ENCODE peak calls at places on chromosomes 2 and 18, in ten cellular contexts. One of them, this sample, is unnamed. For H3K9me3, the result is how much of the 10 kb centered on the place peaks cover.

GRCh38 chr18:61612517-61612916 is 279.3 kb downstream of the CDH20 start:
- DNase-seq in A549: no peak
- DNase-seq in lower lobe of right lung: no peak
- DNase-seq in tibial nerve: no peak
- DNase-seq in mesenchymal stem cell: no peak
- DNase-seq in tibial artery: no peak
- DNase-seq in testis: no peak
- DNase-seq in CD8-positive, alpha-beta T cell: no peak
- DNase-seq in lung: no peak
- DNase-seq in right lobe of liver: no peak
- DNase-seq in this sample: no peak

GRCh38 chr2:174438146-174438886 is 42.8 kb downstream of the SCRN3 start:
- DNase-seq in testis: no peak
- DNase-seq in CD8-positive, alpha-beta T cell: no peak
- DNase-seq in mesenchymal stem cell: no peak
- DNase-seq in lower lobe of right lung: no peak
- DNase-seq in A549: no peak
- DNase-seq in lung: no peak
- DNase-seq in tibial artery: peak
- DNase-seq in tibial nerve: peak
- DNase-seq in right lobe of liver: peak
- DNase-seq in this sample: peak

GRCh38 chr18:13112982-13113381 is 105.6 kb upstream of the LDLRAD4 start:
- DNase-seq in A549: no peak
- DNase-seq in tibial artery: no peak
- DNase-seq in right lobe of liver: peak
- DNase-seq in tibial nerve: no peak
- DNase-seq in lower lobe of right lung: no peak
- DNase-seq in CD8-positive, alpha-beta T cell: no peak
- DNase-seq in testis: peak
- DNase-seq in mesenchymal stem cell: peak
- DNase-seq in lung: no peak
- DNase-seq in this sample: no peak

GRCh38 chr2:74548919-74549684 is 4.6 kb downstream of the LOXL3 start:
- DNase-seq in testis: peak
- DNase-seq in tibial artery: peak
- DNase-seq in lower lobe of right lung: peak
- DNase-seq in mesenchymal stem cell: peak
- DNase-seq in A549: peak
- DNase-seq in CD8-positive, alpha-beta T cell: no peak
- DNase-seq in right lobe of liver: peak
- DNase-seq in tibial nerve: no peak
- DNase-seq in lung: peak
- DNase-seq in this sample: peak

GRCh38 chr2:43112155-43112554 is 114.3 kb downstream of the ZFP36L2 start:
- DNase-seq in tibial nerve: no peak
- DNase-seq in tibial artery: no peak
- DNase-seq in testis: no peak
- DNase-seq in right lobe of liver: no peak
- DNase-seq in A549: no peak
- DNase-seq in lung: no peak
- DNase-seq in mesenchymal stem cell: no peak
- DNase-seq in lower lobe of right lung: no peak
- DNase-seq in CD8-positive, alpha-beta T cell: no peak
- DNase-seq in this sample: no peak

GRCh38 chr18:35029103-35029502 is 12.1 kb upstream of the MAPRE2 start:
- DNase-seq in CD8-positive, alpha-beta T cell: no peak
- DNase-seq in tibial artery: no peak
- DNase-seq in tibial nerve: no peak
- DNase-seq in A549: no peak
- DNase-seq in testis: no peak
- DNase-seq in mesenchymal stem cell: peak
- DNase-seq in lung: no peak
- DNase-seq in right lobe of liver: no peak
- DNase-seq in lower lobe of right lung: peak
- DNase-seq in this sample: peak

GRCh38 chr2:187580462-187581124 is 26.4 kb upstream of the TFPI start:
- DNase-seq in tibial nerve: no peak
- DNase-seq in mesenchymal stem cell: peak
- DNase-seq in lower lobe of right lung: no peak
- DNase-seq in tibial artery: no peak
- DNase-seq in CD8-positive, alpha-beta T cell: no peak
- DNase-seq in testis: no peak
- DNase-seq in right lobe of liver: no peak
- DNase-seq in lung: no peak
- DNase-seq in A549: peak
- DNase-seq in this sample: no peak

GRCh38 chr2:160918909-160919503 is 241.2 kb upstream of the TANK start:
- DNase-seq in lung: peak
- DNase-seq in CD8-positive, alpha-beta T cell: no peak
- DNase-seq in right lobe of liver: peak
- DNase-seq in testis: peak
- DNase-seq in tibial artery: peak
- DNase-seq in lower lobe of right lung: peak
- DNase-seq in A549: peak
- DNase-seq in tibial nerve: peak
- DNase-seq in mesenchymal stem cell: peak
- DNase-seq in this sample: peak

GRCh38 chr2:150916997-150917396 is 344.7 kb downstream of the RBM43 start:
- DNase-seq in A549: no peak
- DNase-seq in right lobe of liver: no peak
- DNase-seq in tibial nerve: no peak
- DNase-seq in CD8-positive, alpha-beta T cell: no peak
- DNase-seq in testis: no peak
- DNase-seq in lung: no peak
- DNase-seq in lower lobe of right lung: no peak
- DNase-seq in tibial artery: no peak
- DNase-seq in mesenchymal stem cell: no peak
- DNase-seq in this sample: no peak
- H3K27ac ChIP-seq in A549: no peak
- H3K27ac ChIP-seq in right lobe of liver: no peak
- H3K27ac ChIP-seq in tibial nerve: no peak
- H3K27ac ChIP-seq in CD8-positive, alpha-beta T cell: no peak
- H3K27ac ChIP-seq in testis: no peak
- H3K27ac ChIP-seq in lung: no peak
- H3K27ac ChIP-seq in lower lobe of right lung: no peak
- H3K27ac ChIP-seq in tibial artery: no peak
- H3K27ac ChIP-seq in mesenchymal stem cell: no peak
- H3K27ac ChIP-seq in this sample: no peak

GRCh38 chr2:190856985-190857384 is 23.6 kb upstream of the GLS start:
- DNase-seq in right lobe of liver: no peak
- DNase-seq in tibial artery: no peak
- DNase-seq in A549: no peak
- DNase-seq in mesenchymal stem cell: no peak
- DNase-seq in tibial nerve: no peak
- DNase-seq in CD8-positive, alpha-beta T cell: no peak
- DNase-seq in testis: no peak
- DNase-seq in lower lobe of right lung: no peak
- DNase-seq in lung: no peak
- DNase-seq in this sample: no peak

GRCh38 chr2:190862067-190862466 is 18.6 kb upstream of the GLS start:
- DNase-seq in lower lobe of right lung: no peak
- DNase-seq in A549: no peak
- DNase-seq in tibial nerve: no peak
- DNase-seq in testis: no peak
- DNase-seq in lung: no peak
- DNase-seq in right lobe of liver: no peak
- DNase-seq in CD8-positive, alpha-beta T cell: no peak
- DNase-seq in mesenchymal stem cell: no peak
- DNase-seq in tibial artery: no peak
- DNase-seq in this sample: no peak

GRCh38 chr2:190860985-190861721 is 19.5 kb upstream of the GLS start:
- DNase-seq in CD8-positive, alpha-beta T cell: no peak
- DNase-seq in tibial nerve: no peak
- DNase-seq in right lobe of liver: no peak
- DNase-seq in lung: no peak
- DNase-seq in testis: no peak
- DNase-seq in A549: no peak
- DNase-seq in mesenchymal stem cell: peak
- DNase-seq in tibial artery: no peak
- DNase-seq in lower lobe of right lung: no peak
- DNase-seq in this sample: no peak

GRCh38 chr2:190859347-190860297 is 21.0 kb upstream of the GLS start:
- DNase-seq in lower lobe of right lung: no peak
- DNase-seq in tibial nerve: no peak
- DNase-seq in A549: no peak
- DNase-seq in mesenchymal stem cell: no peak
- DNase-seq in lung: no peak
- DNase-seq in right lobe of liver: no peak
- DNase-seq in CD8-positive, alpha-beta T cell: no peak
- DNase-seq in tibial artery: no peak
- DNase-seq in testis: no peak
- DNase-seq in this sample: no peak

GRCh38 chr2:190858817-190859216 is 21.8 kb upstream of the GLS start:
- DNase-seq in tibial artery: no peak
- DNase-seq in lung: no peak
- DNase-seq in mesenchymal stem cell: peak
- DNase-seq in testis: no peak
- DNase-seq in A549: no peak
- DNase-seq in tibial nerve: no peak
- DNase-seq in right lobe of liver: no peak
- DNase-seq in lower lobe of right lung: no peak
- DNase-seq in CD8-positive, alpha-beta T cell: no peak
- DNase-seq in this sample: no peak
- H3K4me3 ChIP-seq in tibial artery: no peak
- H3K4me3 ChIP-seq in lung: no peak
- H3K4me3 ChIP-seq in mesenchymal stem cell: no peak
- H3K4me3 ChIP-seq in testis: no peak
- H3K4me3 ChIP-seq in A549: peak
- H3K4me3 ChIP-seq in tibial nerve: no peak
- H3K4me3 ChIP-seq in right lobe of liver: no peak
- H3K4me3 ChIP-seq in lower lobe of right lung: no peak
- H3K4me3 ChIP-seq in CD8-positive, alpha-beta T cell: no peak
- H3K4me3 ChIP-seq in this sample: peak

GRCh38 chr2:239732666-239733010 is 292.5 kb downstream of the NDUFA10 start:
- DNase-seq in A549: no peak
- DNase-seq in CD8-positive, alpha-beta T cell: no peak
- DNase-seq in lower lobe of right lung: no peak
- DNase-seq in tibial artery: no peak
- DNase-seq in testis: no peak
- DNase-seq in lung: no peak
- DNase-seq in right lobe of liver: no peak
- DNase-seq in tibial nerve: no peak
- DNase-seq in mesenchymal stem cell: no peak
- DNase-seq in this sample: peak

GRCh38 chr2:239735131-239735828 is 289.9 kb downstream of the NDUFA10 start:
- DNase-seq in tibial nerve: no peak
- DNase-seq in CD8-positive, alpha-beta T cell: no peak
- DNase-seq in right lobe of liver: no peak
- DNase-seq in A549: no peak
- DNase-seq in lung: no peak
- DNase-seq in lower lobe of right lung: peak
- DNase-seq in testis: no peak
- DNase-seq in mesenchymal stem cell: no peak
- DNase-seq in tibial artery: no peak
- DNase-seq in this sample: peak

GRCh38 chr2:239736358-239737143 is 288.6 kb downstream of the NDUFA10 start:
- DNase-seq in lung: no peak
- DNase-seq in lower lobe of right lung: no peak
- DNase-seq in A549: no peak
- DNase-seq in CD8-positive, alpha-beta T cell: no peak
- DNase-seq in mesenchymal stem cell: no peak
- DNase-seq in tibial nerve: no peak
- DNase-seq in tibial artery: no peak
- DNase-seq in right lobe of liver: no peak
- DNase-seq in testis: peak
- DNase-seq in this sample: no peak

GRCh38 chr2:239735829-239736357 is 289.2 kb downstream of the NDUFA10 start:
- DNase-seq in right lobe of liver: no peak
- DNase-seq in A549: no peak
- DNase-seq in testis: no peak
- DNase-seq in lung: no peak
- DNase-seq in tibial artery: no peak
- DNase-seq in mesenchymal stem cell: no peak
- DNase-seq in tibial nerve: no peak
- DNase-seq in lower lobe of right lung: no peak
- DNase-seq in CD8-positive, alpha-beta T cell: no peak
- DNase-seq in this sample: no peak

DNA sequence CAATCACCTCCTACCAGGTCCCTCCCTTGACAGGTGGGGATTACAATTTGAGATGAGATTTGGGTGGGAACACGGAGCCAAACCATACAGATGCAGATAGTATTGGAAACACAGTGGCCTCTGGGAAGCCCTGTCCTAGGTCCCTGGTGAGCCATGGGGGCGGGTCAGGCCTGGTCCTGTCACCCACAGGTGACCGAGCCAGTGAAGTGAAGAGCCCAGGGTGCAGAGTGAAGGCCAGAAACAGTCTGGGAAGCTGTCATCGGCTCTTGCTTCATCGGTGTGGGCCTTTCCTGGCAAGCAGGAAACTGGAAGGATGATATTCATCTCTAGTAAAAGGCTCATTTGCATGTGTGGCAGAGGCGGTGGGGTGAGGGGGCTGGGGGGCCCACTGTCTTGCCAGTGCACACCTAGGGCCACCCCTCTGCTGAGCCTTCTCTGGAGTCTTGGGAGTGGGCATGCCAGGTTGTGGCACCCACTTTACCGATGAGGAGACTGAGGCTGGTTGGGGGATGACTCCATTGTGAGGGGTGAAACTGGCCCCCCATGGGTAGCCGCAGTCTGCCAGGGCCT is 290.6 kb downstream of the NDUFA10 start:
- DNase-seq in tibial artery: no peak
- DNase-seq in CD8-positive, alpha-beta T cell: no peak
- DNase-seq in lung: no peak
- DNase-seq in A549: no peak
- DNase-seq in tibial nerve: no peak
- DNase-seq in mesenchymal stem cell: no peak
- DNase-seq in testis: no peak
- DNase-seq in lower lobe of right lung: no peak
- DNase-seq in right lobe of liver: no peak
- DNase-seq in this sample: peak
- H3K9me3 ChIP-seq in tibial artery: under half
- H3K9me3 ChIP-seq in CD8-positive, alpha-beta T cell: under half
- H3K9me3 ChIP-seq in lung: under half
- H3K9me3 ChIP-seq in A549: under half
- H3K9me3 ChIP-seq in tibial nerve: under half
- H3K9me3 ChIP-seq in mesenchymal stem cell: under half
- H3K9me3 ChIP-seq in testis: under half
- H3K9me3 ChIP-seq in lower lobe of right lung: under half
- H3K9me3 ChIP-seq in right lobe of liver: under half
- H3K9me3 ChIP-seq in this sample: under half

GRCh38 chr2:218272531-218273212 is 2.4 kb downstream of the PNKD start:
- DNase-seq in right lobe of liver: peak
- DNase-seq in CD8-positive, alpha-beta T cell: peak
- DNase-seq in testis: peak
- DNase-seq in tibial nerve: peak
- DNase-seq in A549: peak
- DNase-seq in lower lobe of right lung: peak
- DNase-seq in mesenchymal stem cell: peak
- DNase-seq in lung: peak
- DNase-seq in tibial artery: peak
- DNase-seq in this sample: peak

GRCh38 chr2:218276986-218277755 is 6.9 kb downstream of the PNKD start:
- DNase-seq in right lobe of liver: no peak
- DNase-seq in tibial nerve: no peak
- DNase-seq in lower lobe of right lung: peak
- DNase-seq in testis: no peak
- DNase-seq in CD8-positive, alpha-beta T cell: no peak
- DNase-seq in lung: no peak
- DNase-seq in tibial artery: no peak
- DNase-seq in A549: no peak
- DNase-seq in mesenchymal stem cell: no peak
- DNase-seq in this sample: no peak

GRCh38 chr2:218273908-218274249 is 3.6 kb downstream of the PNKD start:
- DNase-seq in A549: no peak
- DNase-seq in tibial artery: no peak
- DNase-seq in lower lobe of right lung: no peak
- DNase-seq in testis: no peak
- DNase-seq in tibial nerve: no peak
- DNase-seq in CD8-positive, alpha-beta T cell: no peak
- DNase-seq in mesenchymal stem cell: no peak
- DNase-seq in right lobe of liver: no peak
- DNase-seq in lung: no peak
- DNase-seq in this sample: no peak

GRCh38 chr2:218275368-218276072 is 5.2 kb downstream of the PNKD start:
- DNase-seq in tibial artery: no peak
- DNase-seq in tibial nerve: no peak
- DNase-seq in lower lobe of right lung: no peak
- DNase-seq in right lobe of liver: no peak
- DNase-seq in A549: no peak
- DNase-seq in lung: no peak
- DNase-seq in testis: no peak
- DNase-seq in CD8-positive, alpha-beta T cell: no peak
- DNase-seq in mesenchymal stem cell: no peak
- DNase-seq in this sample: no peak

GRCh38 chr2:218274586-218274985 is 4.3 kb downstream of the PNKD start:
- DNase-seq in CD8-positive, alpha-beta T cell: no peak
- DNase-seq in A549: no peak
- DNase-seq in mesenchymal stem cell: no peak
- DNase-seq in lung: no peak
- DNase-seq in tibial artery: no peak
- DNase-seq in right lobe of liver: no peak
- DNase-seq in tibial nerve: no peak
- DNase-seq in testis: no peak
- DNase-seq in lower lobe of right lung: peak
- DNase-seq in this sample: no peak
- H3K27ac ChIP-seq in CD8-positive, alpha-beta T cell: no peak
- H3K27ac ChIP-seq in A549: no peak
- H3K27ac ChIP-seq in mesenchymal stem cell: no peak
- H3K27ac ChIP-seq in lung: no peak
- H3K27ac ChIP-seq in tibial artery: peak
- H3K27ac ChIP-seq in right lobe of liver: no peak
- H3K27ac ChIP-seq in tibial nerve: peak
- H3K27ac ChIP-seq in testis: no peak
- H3K27ac ChIP-seq in lower lobe of right lung: peak
- H3K27ac ChIP-seq in this sample: no peak